ENCODE peak calls at places on chromosomes 11 and 22, in ten cellular contexts. One of them, this sample, is unnamed.

GRCh38 chr22:37905534-37906363 is at the start of gene MICALL1:
- DNase-seq in memory B cell: peak; percentile 71
- DNase-seq in LoVo: peak; percentile 87
- DNase-seq in NCI-H345: peak; percentile 29
- DNase-seq in T-helper 9 cell: peak; percentile 56
- DNase-seq in GM23248: peak; percentile 91
- DNase-seq in mucosa of descending colon: peak; percentile 79
- DNase-seq in stimulated activated CD4-positive, alpha-beta T cell treated with anti-CD3 and anti-CD28 coated beads, Interleukin-2, amount 100 ng/mL, for 48 hours: peak; percentile 53
- DNase-seq in brain microvascular endothelial cell: peak; percentile 37
- DNase-seq in Ammon's horn: peak; percentile 61
- DNase-seq in this sample: peak; percentile 89

GRCh38 chr11:11163669-11164377 is 189.2 kb downstream of the CSNK2A3 start:
- DNase-seq in T-helper 9 cell: no peak
- DNase-seq in memory B cell: no peak
- DNase-seq in mucosa of descending colon: no peak
- DNase-seq in stimulated activated CD4-positive, alpha-beta T cell treated with anti-CD3 and anti-CD28 coated beads, Interleukin-2, amount 100 ng/mL, for 48 hours: no peak
- DNase-seq in LoVo: no peak
- DNase-seq in Ammon's horn: no peak
- DNase-seq in GM23248: no peak
- DNase-seq in brain microvascular endothelial cell: no peak
- DNase-seq in NCI-H345: no peak
- DNase-seq in this sample: no peak

GRCh38 chr11:45890886-45891550 is 5.6 kb downstream of the MAPK8IP1 start:
- DNase-seq in GM23248: no peak
- DNase-seq in stimulated activated CD4-positive, alpha-beta T cell treated with anti-CD3 and anti-CD28 coated beads, Interleukin-2, amount 100 ng/mL, for 48 hours: no peak
- DNase-seq in T-helper 9 cell: no peak
- DNase-seq in Ammon's horn: no peak
- DNase-seq in mucosa of descending colon: no peak
- DNase-seq in NCI-H345: no peak
- DNase-seq in memory B cell: no peak
- DNase-seq in LoVo: no peak
- DNase-seq in brain microvascular endothelial cell: no peak
- DNase-seq in this sample: no peak

GRCh38 chr11:122863704-122864326 is 18.7 kb upstream of the JHY start:
- DNase-seq in T-helper 9 cell: peak; percentile 25
- DNase-seq in GM23248: peak; percentile 75
- DNase-seq in stimulated activated CD4-positive, alpha-beta T cell treated with anti-CD3 and anti-CD28 coated beads, Interleukin-2, amount 100 ng/mL, for 48 hours: no peak
- DNase-seq in mucosa of descending colon: no peak
- DNase-seq in LoVo: peak; percentile 24
- DNase-seq in NCI-H345: peak; percentile 34
- DNase-seq in memory B cell: no peak
- DNase-seq in brain microvascular endothelial cell: peak; percentile 64
- DNase-seq in Ammon's horn: peak; percentile 48
- DNase-seq in this sample: peak; percentile 87

GRCh38 chr11:63212742-63213141 is 30.7 kb downstream of the SLC22A25 start:
- DNase-seq in LoVo: peak; percentile 22
- DNase-seq in Ammon's horn: no peak
- DNase-seq in brain microvascular endothelial cell: peak; percentile 16
- DNase-seq in stimulated activated CD4-positive, alpha-beta T cell treated with anti-CD3 and anti-CD28 coated beads, Interleukin-2, amount 100 ng/mL, for 48 hours: no peak
- DNase-seq in T-helper 9 cell: no peak
- DNase-seq in memory B cell: no peak
- DNase-seq in GM23248: peak; percentile 45
- DNase-seq in mucosa of descending colon: no peak
- DNase-seq in NCI-H345: peak; percentile 2
- DNase-seq in this sample: peak; percentile 39

GRCh38 chr11:34313099-34313517 is 44.7 kb downstream of the ABTB2 start:
- DNase-seq in T-helper 9 cell: no peak
- DNase-seq in GM23248: peak; percentile 20
- DNase-seq in LoVo: no peak
- DNase-seq in Ammon's horn: no peak
- DNase-seq in NCI-H345: no peak
- DNase-seq in mucosa of descending colon: no peak
- DNase-seq in brain microvascular endothelial cell: no peak
- DNase-seq in memory B cell: no peak
- DNase-seq in stimulated activated CD4-positive, alpha-beta T cell treated with anti-CD3 and anti-CD28 coated beads, Interleukin-2, amount 100 ng/mL, for 48 hours: no peak
- DNase-seq in this sample: no peak

GRCh38 chr11:104275992-104276391 is 112.0 kb upstream of the PDGFD start:
- DNase-seq in memory B cell: no peak
- DNase-seq in stimulated activated CD4-positive, alpha-beta T cell treated with anti-CD3 and anti-CD28 coated beads, Interleukin-2, amount 100 ng/mL, for 48 hours: no peak
- DNase-seq in mucosa of descending colon: no peak
- DNase-seq in GM23248: peak; percentile 6
- DNase-seq in Ammon's horn: no peak
- DNase-seq in LoVo: no peak
- DNase-seq in brain microvascular endothelial cell: no peak
- DNase-seq in NCI-H345: no peak
- DNase-seq in T-helper 9 cell: no peak
- DNase-seq in this sample: no peak

GRCh38 chr11:78878631-78879030 is 304.0 kb upstream of the NARS2 start:
- DNase-seq in memory B cell: no peak
- DNase-seq in T-helper 9 cell: no peak
- DNase-seq in GM23248: no peak
- DNase-seq in stimulated activated CD4-positive, alpha-beta T cell treated with anti-CD3 and anti-CD28 coated beads, Interleukin-2, amount 100 ng/mL, for 48 hours: no peak
- DNase-seq in brain microvascular endothelial cell: no peak
- DNase-seq in LoVo: no peak
- DNase-seq in NCI-H345: no peak
- DNase-seq in Ammon's horn: no peak
- DNase-seq in mucosa of descending colon: no peak
- DNase-seq in this sample: peak; percentile 59

GRCh38 chr11:130470832-130471706 is 22.6 kb downstream of the ADAMTS15 start:
- DNase-seq in mucosa of descending colon: no peak
- DNase-seq in stimulated activated CD4-positive, alpha-beta T cell treated with anti-CD3 and anti-CD28 coated beads, Interleukin-2, amount 100 ng/mL, for 48 hours: no peak
- DNase-seq in LoVo: no peak
- DNase-seq in Ammon's horn: no peak
- DNase-seq in memory B cell: no peak
- DNase-seq in GM23248: no peak
- DNase-seq in brain microvascular endothelial cell: no peak
- DNase-seq in NCI-H345: no peak
- DNase-seq in T-helper 9 cell: no peak
- DNase-seq in this sample: no peak

GRCh38 chr22:42635531-42635930 is 4.9 kb downstream of the ATP5MGL start:
- DNase-seq in LoVo: peak; percentile 90
- DNase-seq in memory B cell: no peak
- DNase-seq in stimulated activated CD4-positive, alpha-beta T cell treated with anti-CD3 and anti-CD28 coated beads, Interleukin-2, amount 100 ng/mL, for 48 hours: no peak
- DNase-seq in brain microvascular endothelial cell: peak; percentile 85
- DNase-seq in GM23248: peak; percentile 98
- DNase-seq in Ammon's horn: no peak
- DNase-seq in mucosa of descending colon: peak; percentile 72
- DNase-seq in NCI-H345: no peak
- DNase-seq in T-helper 9 cell: no peak
- DNase-seq in this sample: peak; percentile 96

GRCh38 chr11:106585061-106585460 is 433.2 kb downstream of the GUCY1A2 start:
- DNase-seq in NCI-H345: no peak
- DNase-seq in mucosa of descending colon: no peak
- DNase-seq in memory B cell: no peak
- DNase-seq in LoVo: no peak
- DNase-seq in brain microvascular endothelial cell: peak; percentile 45
- DNase-seq in stimulated activated CD4-positive, alpha-beta T cell treated with anti-CD3 and anti-CD28 coated beads, Interleukin-2, amount 100 ng/mL, for 48 hours: no peak
- DNase-seq in T-helper 9 cell: no peak
- DNase-seq in GM23248: peak; percentile 70
- DNase-seq in Ammon's horn: no peak
- DNase-seq in this sample: peak; percentile 41

GRCh38 chr11:46427364-46427763 is 35.8 kb upstream of the CHRM4 start:
- DNase-seq in GM23248: no peak
- DNase-seq in Ammon's horn: no peak
- DNase-seq in memory B cell: no peak
- DNase-seq in brain microvascular endothelial cell: no peak
- DNase-seq in stimulated activated CD4-positive, alpha-beta T cell treated with anti-CD3 and anti-CD28 coated beads, Interleukin-2, amount 100 ng/mL, for 48 hours: no peak
- DNase-seq in T-helper 9 cell: no peak
- DNase-seq in NCI-H345: no peak
- DNase-seq in mucosa of descending colon: no peak
- DNase-seq in LoVo: no peak
- DNase-seq in this sample: no peak

GRCh38 chr11:44016546-44017442 is 31.0 kb upstream of the ACCSL start:
- DNase-seq in brain microvascular endothelial cell: no peak
- DNase-seq in stimulated activated CD4-positive, alpha-beta T cell treated with anti-CD3 and anti-CD28 coated beads, Interleukin-2, amount 100 ng/mL, for 48 hours: no peak
- DNase-seq in LoVo: no peak
- DNase-seq in memory B cell: no peak
- DNase-seq in GM23248: peak; percentile 74
- DNase-seq in mucosa of descending colon: no peak
- DNase-seq in NCI-H345: no peak
- DNase-seq in T-helper 9 cell: no peak
- DNase-seq in Ammon's horn: no peak
- DNase-seq in this sample: no peak

GRCh38 chr22:37686002-37686982 is at the start of gene NOL12:
- DNase-seq in Ammon's horn: peak; percentile 93
- DNase-seq in NCI-H345: peak; percentile 73
- DNase-seq in T-helper 9 cell: peak; percentile 63
- DNase-seq in brain microvascular endothelial cell: peak; percentile 77
- DNase-seq in LoVo: peak; percentile 91
- DNase-seq in GM23248: peak; percentile 91
- DNase-seq in memory B cell: peak; percentile 85
- DNase-seq in stimulated activated CD4-positive, alpha-beta T cell treated with anti-CD3 and anti-CD28 coated beads, Interleukin-2, amount 100 ng/mL, for 48 hours: peak; percentile 70
- DNase-seq in mucosa of descending colon: peak; percentile 90
- DNase-seq in this sample: peak; percentile 93

GRCh38 chr11:105168457-105168856 is 28.9 kb upstream of the CARD18 start:
- DNase-seq in stimulated activated CD4-positive, alpha-beta T cell treated with anti-CD3 and anti-CD28 coated beads, Interleukin-2, amount 100 ng/mL, for 48 hours: no peak
- DNase-seq in NCI-H345: no peak
- DNase-seq in memory B cell: no peak
- DNase-seq in brain microvascular endothelial cell: no peak
- DNase-seq in T-helper 9 cell: no peak
- DNase-seq in LoVo: no peak
- DNase-seq in GM23248: peak; percentile 67
- DNase-seq in Ammon's horn: no peak
- DNase-seq in mucosa of descending colon: no peak
- DNase-seq in this sample: no peak

GRCh38 chr11:42521994-42522393 is 789.8 kb upstream of the API5 start:
- DNase-seq in GM23248: peak; percentile 17
- DNase-seq in memory B cell: no peak
- DNase-seq in stimulated activated CD4-positive, alpha-beta T cell treated with anti-CD3 and anti-CD28 coated beads, Interleukin-2, amount 100 ng/mL, for 48 hours: no peak
- DNase-seq in brain microvascular endothelial cell: peak; percentile 91
- DNase-seq in mucosa of descending colon: no peak
- DNase-seq in T-helper 9 cell: no peak
- DNase-seq in NCI-H345: no peak
- DNase-seq in LoVo: no peak
- DNase-seq in Ammon's horn: no peak
- DNase-seq in this sample: no peak

GRCh38 chr22:37267128-37267587 is 15.2 kb upstream of the CYTH4 start:
- DNase-seq in stimulated activated CD4-positive, alpha-beta T cell treated with anti-CD3 and anti-CD28 coated beads, Interleukin-2, amount 100 ng/mL, for 48 hours: peak; percentile 70
- DNase-seq in mucosa of descending colon: peak; percentile 68
- DNase-seq in T-helper 9 cell: peak; percentile 67
- DNase-seq in LoVo: no peak
- DNase-seq in GM23248: peak; percentile 57
- DNase-seq in brain microvascular endothelial cell: no peak
- DNase-seq in NCI-H345: no peak
- DNase-seq in Ammon's horn: no peak
- DNase-seq in memory B cell: peak; percentile 91
- DNase-seq in this sample: peak; percentile 75

GRCh38 chr11:34427171-34427805 is 11.4 kb upstream of the CAT start:
- DNase-seq in GM23248: peak; percentile 97
- DNase-seq in LoVo: peak; percentile 26
- DNase-seq in stimulated activated CD4-positive, alpha-beta T cell treated with anti-CD3 and anti-CD28 coated beads, Interleukin-2, amount 100 ng/mL, for 48 hours: no peak
- DNase-seq in NCI-H345: no peak
- DNase-seq in brain microvascular endothelial cell: peak; percentile 81
- DNase-seq in Ammon's horn: no peak
- DNase-seq in memory B cell: no peak
- DNase-seq in T-helper 9 cell: no peak
- DNase-seq in mucosa of descending colon: no peak
- DNase-seq in this sample: peak; percentile 91

GRCh38 chr11:123924027-123924426 is 15.4 kb upstream of the OR4D5 start:
- DNase-seq in Ammon's horn: no peak
- DNase-seq in brain microvascular endothelial cell: no peak
- DNase-seq in stimulated activated CD4-positive, alpha-beta T cell treated with anti-CD3 and anti-CD28 coated beads, Interleukin-2, amount 100 ng/mL, for 48 hours: no peak
- DNase-seq in mucosa of descending colon: no peak
- DNase-seq in memory B cell: no peak
- DNase-seq in GM23248: no peak
- DNase-seq in LoVo: no peak
- DNase-seq in T-helper 9 cell: no peak
- DNase-seq in NCI-H345: no peak
- DNase-seq in this sample: no peak

GRCh38 chr11:121754603-121755002 is 301.8 kb upstream of the SORL1-AS1 start:
- DNase-seq in memory B cell: no peak
- DNase-seq in T-helper 9 cell: no peak
- DNase-seq in mucosa of descending colon: no peak
- DNase-seq in brain microvascular endothelial cell: no peak
- DNase-seq in LoVo: no peak
- DNase-seq in stimulated activated CD4-positive, alpha-beta T cell treated with anti-CD3 and anti-CD28 coated beads, Interleukin-2, amount 100 ng/mL, for 48 hours: no peak
- DNase-seq in GM23248: no peak
- DNase-seq in Ammon's horn: no peak
- DNase-seq in NCI-H345: no peak
- DNase-seq in this sample: peak; percentile 58

GRCh38 chr11:115928811-115929210 is 424.6 kb upstream of the CADM1 start:
- DNase-seq in GM23248: no peak
- DNase-seq in LoVo: no peak
- DNase-seq in brain microvascular endothelial cell: no peak
- DNase-seq in mucosa of descending colon: no peak
- DNase-seq in T-helper 9 cell: no peak
- DNase-seq in NCI-H345: no peak
- DNase-seq in stimulated activated CD4-positive, alpha-beta T cell treated with anti-CD3 and anti-CD28 coated beads, Interleukin-2, amount 100 ng/mL, for 48 hours: no peak
- DNase-seq in memory B cell: no peak
- DNase-seq in Ammon's horn: no peak
- DNase-seq in this sample: no peak

GRCh38 chr11:119107538-119108150 is 500 bp downstream of the C2CD2L start:
- DNase-seq in GM23248: peak; percentile 48
- DNase-seq in brain microvascular endothelial cell: no peak
- DNase-seq in LoVo: no peak
- DNase-seq in stimulated activated CD4-positive, alpha-beta T cell treated with anti-CD3 and anti-CD28 coated beads, Interleukin-2, amount 100 ng/mL, for 48 hours: no peak
- DNase-seq in memory B cell: no peak
- DNase-seq in T-helper 9 cell: no peak
- DNase-seq in NCI-H345: no peak
- DNase-seq in mucosa of descending colon: no peak
- DNase-seq in Ammon's horn: no peak
- DNase-seq in this sample: peak; percentile 52

GRCh38 chr11:93613432-93613831 is 48.0 kb upstream of the CEP295 start:
- DNase-seq in GM23248: no peak
- DNase-seq in NCI-H345: no peak
- DNase-seq in Ammon's horn: no peak
- DNase-seq in stimulated activated CD4-positive, alpha-beta T cell treated with anti-CD3 and anti-CD28 coated beads, Interleukin-2, amount 100 ng/mL, for 48 hours: no peak
- DNase-seq in mucosa of descending colon: no peak
- DNase-seq in brain microvascular endothelial cell: no peak
- DNase-seq in T-helper 9 cell: no peak
- DNase-seq in LoVo: no peak
- DNase-seq in memory B cell: no peak
- DNase-seq in this sample: no peak

GRCh38 chr11:113906038-113906437 is 1.4 kb downstream of the HTR3B start:
- DNase-seq in Ammon's horn: no peak
- DNase-seq in LoVo: peak; percentile 31
- DNase-seq in GM23248: peak; percentile 38
- DNase-seq in NCI-H345: peak; percentile 15
- DNase-seq in T-helper 9 cell: no peak
- DNase-seq in brain microvascular endothelial cell: no peak
- DNase-seq in mucosa of descending colon: no peak
- DNase-seq in memory B cell: no peak
- DNase-seq in stimulated activated CD4-positive, alpha-beta T cell treated with anti-CD3 and anti-CD28 coated beads, Interleukin-2, amount 100 ng/mL, for 48 hours: no peak
- DNase-seq in this sample: peak; percentile 28

GRCh38 chr11:16960250-16960649 is 54.0 kb downstream of the PLEKHA7 start:
- DNase-seq in NCI-H345: no peak
- DNase-seq in memory B cell: no peak
- DNase-seq in LoVo: no peak
- DNase-seq in T-helper 9 cell: no peak
- DNase-seq in Ammon's horn: no peak
- DNase-seq in brain microvascular endothelial cell: no peak
- DNase-seq in stimulated activated CD4-positive, alpha-beta T cell treated with anti-CD3 and anti-CD28 coated beads, Interleukin-2, amount 100 ng/mL, for 48 hours: no peak
- DNase-seq in mucosa of descending colon: no peak
- DNase-seq in GM23248: no peak
- DNase-seq in this sample: no peak

GRCh38 chr11:61946894-61947293 is 3.3 kb upstream of the BEST1 start:
- DNase-seq in GM23248: no peak
- DNase-seq in mucosa of descending colon: no peak
- DNase-seq in Ammon's horn: no peak
- DNase-seq in LoVo: no peak
- DNase-seq in stimulated activated CD4-positive, alpha-beta T cell treated with anti-CD3 and anti-CD28 coated beads, Interleukin-2, amount 100 ng/mL, for 48 hours: no peak
- DNase-seq in memory B cell: no peak
- DNase-seq in NCI-H345: no peak
- DNase-seq in T-helper 9 cell: no peak
- DNase-seq in brain microvascular endothelial cell: no peak
- DNase-seq in this sample: no peak

GRCh38 chr11:126490261-126490660 is 134.8 kb downstream of the ST3GAL4 start:
- DNase-seq in NCI-H345: no peak
- DNase-seq in Ammon's horn: no peak
- DNase-seq in stimulated activated CD4-positive, alpha-beta T cell treated with anti-CD3 and anti-CD28 coated beads, Interleukin-2, amount 100 ng/mL, for 48 hours: no peak
- DNase-seq in GM23248: no peak
- DNase-seq in LoVo: no peak
- DNase-seq in T-helper 9 cell: no peak
- DNase-seq in mucosa of descending colon: no peak
- DNase-seq in brain microvascular endothelial cell: no peak
- DNase-seq in memory B cell: no peak
- DNase-seq in this sample: no peak

GRCh38 chr11:61787928-61788491 is 4.4 kb downstream of the TMEM258 start:
- DNase-seq in brain microvascular endothelial cell: peak; percentile 59
- DNase-seq in LoVo: peak; percentile 40
- DNase-seq in mucosa of descending colon: peak; percentile 17
- DNase-seq in stimulated activated CD4-positive, alpha-beta T cell treated with anti-CD3 and anti-CD28 coated beads, Interleukin-2, amount 100 ng/mL, for 48 hours: no peak
- DNase-seq in Ammon's horn: peak; percentile 82
- DNase-seq in NCI-H345: no peak
- DNase-seq in GM23248: peak; percentile 61
- DNase-seq in memory B cell: no peak
- DNase-seq in T-helper 9 cell: no peak
- DNase-seq in this sample: peak; percentile 16

This sample was measured in adipocyte.